ENCODE peak calls at places on chromosome 11, in ten cellular contexts. R, P, X, C, A, Z, N, O, B and U are unnamed samples.

GRCh38 chr11:120023551-120023950 is 114.4 kb downstream of the TRIM29 start:
- DNase-seq in R (no peak), P (no peak), X (no peak), C (no peak), A (no peak), Z (no peak), N (no peak), O (no peak), B (no peak), U (no peak)

GRCh38 chr11:12184696-12185095 is 74.3 kb downstream of the MICAL2 start:
- DNase-seq in R (peak; percentile 54), P (no peak), X (peak; percentile 70), C (no peak), A (no peak), Z (no peak), N (no peak), O (no peak), B (no peak), U (no peak)

GRCh38 chr11:15539645-15540044 is 424.9 kb downstream of the INSC start:
- DNase-seq in R (no peak), P (no peak), X (no peak), C (no peak), A (no peak), Z (no peak), N (peak; percentile 11), O (no peak), B (no peak), U (no peak)

GRCh38 chr11:115612331-115612730 is 108.1 kb upstream of the CADM1 start:
- DNase-seq in R (peak; percentile 50), P (peak; percentile 19), X (peak; percentile 16), C (no peak), A (no peak), Z (no peak), N (peak; percentile 73), O (peak; percentile 60), B (no peak), U (no peak)

GRCh38 chr11:63614136-63614664 is at the start of gene PLAAT3:
- DNase-seq in R (no peak), P (peak; percentile 48), X (peak; percentile 61), C (no peak), A (no peak), Z (peak; percentile 31), N (peak; percentile 87), O (peak; percentile 86), B (peak; percentile 81), U (peak; percentile 58)

GRCh38 chr11:120660024-120660565 is 148.5 kb downstream of the GRIK4 start:
- DNase-seq in R (peak; percentile 36), P (peak; percentile 14), X (peak; percentile 62), C (peak; percentile 42), A (peak; percentile 53), Z (no peak), N (peak; percentile 94), O (peak; percentile 83), B (peak; percentile 47), U (peak; percentile 19)

GRCh38 chr11:2301631-2302272 is at the start of the genes C11orf21 and TSPAN32:
- DNase-seq in R (peak; percentile 3), P (peak; percentile 43), X (no peak), C (no peak), A (peak; percentile 27), Z (no peak), N (no peak), O (no peak), B (peak; percentile 44), U (no peak)

GRCh38 chr11:9144828-9145227 is 53.4 kb upstream of the SCUBE2 start:
- DNase-seq in R (peak; percentile 38), P (no peak), X (no peak), C (peak; percentile 68), A (no peak), Z (no peak), N (no peak), O (no peak), B (no peak), U (no peak)

GRCh38 chr11:15569626-15570025 is 454.9 kb downstream of the INSC start:
- DNase-seq in R (no peak), P (no peak), X (peak; percentile 2), C (no peak), A (no peak), Z (no peak), N (no peak), O (no peak), B (no peak), U (no peak)

GRCh38 chr11:20406484-20406883 is 19.0 kb downstream of the PRMT3 start:
- DNase-seq in R (no peak), P (no peak), X (no peak), C (no peak), A (no peak), Z (no peak), N (no peak), O (no peak), B (no peak), U (no peak)

GRCh38 chr11:110518809-110519514 is 89.2 kb downstream of the FDX1 start:
- DNase-seq in R (no peak), P (no peak), X (peak; percentile 66), C (no peak), A (no peak), Z (no peak), N (no peak), O (no peak), B (no peak), U (no peak)

DNA sequence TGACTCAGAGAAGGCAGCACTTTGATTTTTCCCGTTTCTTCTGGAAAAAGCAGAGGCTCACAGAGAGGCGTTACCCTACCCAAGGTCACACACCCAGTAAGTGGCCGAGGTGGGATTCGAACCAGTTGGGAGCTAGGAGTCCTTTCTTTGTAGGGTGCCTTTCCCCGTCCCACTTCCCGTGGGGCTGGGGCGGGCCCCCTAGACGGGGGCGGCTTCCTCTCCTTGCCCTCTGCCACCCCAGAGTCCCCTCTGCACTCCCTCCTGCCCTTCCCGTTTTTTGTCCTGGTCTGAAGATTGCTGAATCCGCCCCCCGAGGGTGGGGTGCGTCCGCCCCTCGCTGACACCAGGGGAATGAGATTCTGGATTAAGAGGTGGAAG is 747 bp downstream of the TPCN2 start:
- DNase-seq in R (no peak), P (no peak), X (no peak), C (no peak), A (no peak), Z (no peak), N (no peak), O (no peak), B (no peak), U (no peak)
- H2AFZ ChIP-seq in R (peak overlapping the region; percentile 99), P (no peak overlapping the region), X (peak overlapping the region; percentile 93), C (peak overlapping the region; percentile 86), A (no peak overlapping the region), Z (peak overlapping the region; percentile 97), N (no peak overlapping the region), O (no peak overlapping the region), B (peak overlapping the region; percentile 58), U (peak overlapping the region; percentile 81)

GRCh38 chr11:100689141-100689540 is 2.1 kb downstream of the ARHGAP42 start:
- DNase-seq in R (no peak), P (no peak), X (no peak), C (no peak), A (no peak), Z (no peak), N (no peak), O (no peak), B (no peak), U (no peak)

GRCh38 chr11:100684101-100685065 is 2.7 kb upstream of the ARHGAP42 start:
- DNase-seq in R (no peak), P (no peak), X (peak; percentile 23), C (peak; percentile 71), A (peak; percentile 21), Z (no peak), N (no peak), O (no peak), B (no peak), U (no peak)

GRCh38 chr11:100686476-100686875 is 612 bp upstream of the ARHGAP42 start:
- DNase-seq in R (no peak), P (no peak), X (no peak), C (no peak), A (no peak), Z (no peak), N (peak; percentile 73), O (peak; percentile 55), B (no peak), U (no peak)

GRCh38 chr11:100687032-100687629 is at the start of gene ARHGAP42:
- DNase-seq in R (peak; percentile 48), P (peak; percentile 62), X (peak; percentile 71), C (peak; percentile 68), A (peak; percentile 16), Z (peak; percentile 46), N (peak; percentile 92), O (peak; percentile 91), B (peak; percentile 83), U (peak; percentile 61)

DNA sequence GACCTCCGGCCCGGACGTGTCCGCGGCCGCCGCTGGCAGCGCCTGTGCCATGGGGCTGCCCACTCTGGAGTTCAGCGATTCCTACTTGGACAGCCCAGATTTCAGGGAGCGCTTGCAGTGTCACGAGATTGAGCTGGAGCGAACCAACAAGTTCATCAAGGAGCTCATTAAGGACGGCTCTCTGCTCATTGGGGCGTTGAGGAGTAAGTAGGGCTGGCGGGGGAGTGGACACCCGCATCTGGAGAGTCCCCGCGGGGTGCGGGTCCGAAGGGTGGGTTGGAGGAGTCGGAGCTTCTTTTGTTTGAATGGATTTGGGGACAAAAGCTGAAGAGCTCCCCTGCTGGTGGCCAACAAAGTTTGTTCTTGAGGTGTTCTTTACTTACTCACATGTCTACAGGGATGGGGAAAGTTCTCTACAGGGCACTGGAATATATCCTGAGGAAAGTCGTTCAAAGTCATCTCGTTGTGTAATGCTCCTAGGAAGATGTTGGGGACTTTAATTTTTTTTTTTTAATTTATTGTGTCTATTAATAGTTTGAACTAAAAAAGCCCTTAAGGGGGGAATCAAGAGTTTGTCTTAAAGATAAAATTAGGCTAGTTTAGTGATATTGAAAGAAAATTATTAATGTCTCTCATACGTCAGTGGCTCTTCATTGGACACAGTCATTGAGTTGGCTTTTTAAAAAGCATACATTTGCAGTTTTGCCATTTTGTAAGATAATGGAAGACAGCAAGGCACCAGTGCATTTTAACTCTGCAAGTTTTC is 725 bp downstream of the ARHGAP42 start:
- DNase-seq in R (peak; percentile 85), P (peak; percentile 87), X (peak; percentile 84), C (peak; percentile 79), A (peak; percentile 55), Z (peak; percentile 70), N (peak; percentile 93), O (peak; percentile 79), B (peak; percentile 84), U (peak; percentile 85)
- H2AFZ ChIP-seq in R (peak overlapping the region; percentile 94), P (peak overlapping the region; percentile 92), X (peak overlapping the region; percentile 96), C (peak overlapping the region; percentile 92), A (peak overlapping the region; percentile 88), Z (peak overlapping the region; percentile 97), N (peak overlapping the region; percentile 66), O (no peak overlapping the region), B (peak overlapping the region; percentile 79), U (peak overlapping the region; percentile 97)

GRCh38 chr11:82899957-82900276 is 313 bp downstream of the PRCP start:
- DNase-seq in R (no peak), P (no peak), X (peak; percentile 14), C (no peak), A (no peak), Z (no peak), N (no peak), O (no peak), B (no peak), U (no peak)
- H2AFZ ChIP-seq in R (peak overlapping the region; percentile 99), P (peak overlapping the region; percentile 40), X (peak overlapping the region; percentile 93), C (peak overlapping the region; percentile 98), A (no peak overlapping the region), Z (peak overlapping the region; percentile 98), N (peak overlapping the region; percentile 98), O (no peak overlapping the region), B (peak overlapping the region; percentile 95), U (peak overlapping the region; percentile 52)

GRCh38 chr11:10918275-10918674 is 60.4 kb upstream of the ZBED5 start:
- DNase-seq in R (no peak), P (no peak), X (no peak), C (no peak), A (no peak), Z (no peak), N (no peak), O (no peak), B (no peak), U (no peak)
- H2AFZ ChIP-seq in R (no peak overlapping the region), P (no peak overlapping the region), X (no peak overlapping the region), C (no peak overlapping the region), A (no peak overlapping the region), Z (no peak overlapping the region), N (no peak overlapping the region), O (no peak overlapping the region), B (no peak overlapping the region), U (no peak overlapping the region)